ENCODE peak calls at places on chromosomes 16 and 17, in eight cellular contexts. One of them, this sample, is unnamed.

GRCh38 chr16:2497116-2497630 is 16.6 kb upstream of the ATP6V0C start:
- DNase-seq in erythroblast: peak; percentile 56
- DNase-seq in esophagus squamous epithelium: no peak
- DNase-seq in sigmoid colon: no peak
- DNase-seq in esophagus muscularis mucosa: no peak
- DNase-seq in adrenal gland: peak; percentile 81
- DNase-seq in A549: no peak
- DNase-seq in stomach: no peak
- DNase-seq in this sample: no peak

GRCh38 chr17:14856156-14856555 is 409.0 kb downstream of the PMP22 start:
- DNase-seq in erythroblast: no peak
- DNase-seq in esophagus squamous epithelium: no peak
- DNase-seq in sigmoid colon: no peak
- DNase-seq in esophagus muscularis mucosa: no peak
- DNase-seq in adrenal gland: no peak
- DNase-seq in A549: no peak
- DNase-seq in stomach: no peak
- DNase-seq in this sample: no peak

GRCh38 chr16:66207139-66207863 is 159.2 kb upstream of the CDH5 start:
- DNase-seq in erythroblast: no peak
- DNase-seq in esophagus squamous epithelium: no peak
- DNase-seq in sigmoid colon: no peak
- DNase-seq in esophagus muscularis mucosa: peak; percentile 87
- DNase-seq in adrenal gland: peak; percentile 46
- DNase-seq in A549: no peak
- DNase-seq in stomach: no peak
- DNase-seq in this sample: no peak

GRCh38 chr16:66003196-66003595 is 363.3 kb upstream of the CDH5 start:
- DNase-seq in erythroblast: no peak
- DNase-seq in esophagus squamous epithelium: no peak
- DNase-seq in sigmoid colon: no peak
- DNase-seq in esophagus muscularis mucosa: no peak
- DNase-seq in adrenal gland: no peak
- DNase-seq in A549: no peak
- DNase-seq in stomach: no peak
- DNase-seq in this sample: no peak

GRCh38 chr16:89505204-89506112 is 2.7 kb upstream of the SPG7 start:
- DNase-seq in erythroblast: peak; percentile 94
- DNase-seq in esophagus squamous epithelium: peak; percentile 74
- DNase-seq in sigmoid colon: peak; percentile 91
- DNase-seq in esophagus muscularis mucosa: peak; percentile 97
- DNase-seq in adrenal gland: peak; percentile 96
- DNase-seq in A549: peak; percentile 96
- DNase-seq in stomach: peak; percentile 97
- DNase-seq in this sample: peak; percentile 72

GRCh38 chr16:85470873-85471272 is 142.2 kb upstream of the GSE1 start:
- DNase-seq in erythroblast: no peak
- DNase-seq in esophagus squamous epithelium: no peak
- DNase-seq in sigmoid colon: no peak
- DNase-seq in esophagus muscularis mucosa: no peak
- DNase-seq in adrenal gland: no peak
- DNase-seq in A549: no peak
- DNase-seq in stomach: no peak
- DNase-seq in this sample: no peak

GRCh38 chr17:10631048-10631700 is 25.9 kb downstream of the MYH3 start:
- DNase-seq in erythroblast: peak; percentile 24
- DNase-seq in esophagus squamous epithelium: no peak
- DNase-seq in sigmoid colon: no peak
- DNase-seq in esophagus muscularis mucosa: no peak
- DNase-seq in adrenal gland: peak; percentile 10
- DNase-seq in A549: peak; percentile 44
- DNase-seq in stomach: no peak
- DNase-seq in this sample: peak; percentile 51

GRCh38 chr17:27244481-27245223 is 49.3 kb upstream of the WSB1 start:
- DNase-seq in erythroblast: no peak
- DNase-seq in esophagus squamous epithelium: no peak
- DNase-seq in sigmoid colon: peak; percentile 91
- DNase-seq in esophagus muscularis mucosa: no peak
- DNase-seq in adrenal gland: peak; percentile 85
- DNase-seq in A549: peak; percentile 58
- DNase-seq in stomach: no peak
- DNase-seq in this sample: peak; percentile 34

GRCh38 chr17:76523084-76524037 is 14.1 kb downstream of the CYGB start:
- DNase-seq in erythroblast: peak; percentile 68
- DNase-seq in esophagus squamous epithelium: no peak
- DNase-seq in sigmoid colon: peak; percentile 85
- DNase-seq in esophagus muscularis mucosa: no peak
- DNase-seq in adrenal gland: peak; percentile 75
- DNase-seq in A549: peak; percentile 75
- DNase-seq in stomach: peak; percentile 83
- DNase-seq in this sample: peak; percentile 87

GRCh38 chr16:84761448-84762368 is 58.1 kb upstream of the CRISPLD2 start:
- DNase-seq in erythroblast: no peak
- DNase-seq in esophagus squamous epithelium: no peak
- DNase-seq in sigmoid colon: peak; percentile 19
- DNase-seq in esophagus muscularis mucosa: no peak
- DNase-seq in adrenal gland: no peak
- DNase-seq in A549: no peak
- DNase-seq in stomach: no peak
- DNase-seq in this sample: no peak

GRCh38 chr16:67441289-67441753 is 10.4 kb downstream of the HSD11B2 start:
- DNase-seq in erythroblast: no peak
- DNase-seq in esophagus squamous epithelium: no peak
- DNase-seq in sigmoid colon: no peak
- DNase-seq in esophagus muscularis mucosa: no peak
- DNase-seq in adrenal gland: no peak
- DNase-seq in A549: no peak
- DNase-seq in stomach: peak; percentile 98
- DNase-seq in this sample: no peak

GRCh38 chr17:77372444-77373297 is 231.9 kb downstream of the SEC14L1 start:
- DNase-seq in erythroblast: peak; percentile 57
- DNase-seq in esophagus squamous epithelium: no peak
- DNase-seq in sigmoid colon: peak; percentile 95
- DNase-seq in esophagus muscularis mucosa: no peak
- DNase-seq in adrenal gland: peak; percentile 91
- DNase-seq in A549: no peak
- DNase-seq in stomach: peak; percentile 76
- DNase-seq in this sample: no peak

GRCh38 chr17:17872468-17873345 is 35.9 kb upstream of the SREBF1 start:
- DNase-seq in erythroblast: no peak
- DNase-seq in esophagus squamous epithelium: no peak
- DNase-seq in sigmoid colon: no peak
- DNase-seq in esophagus muscularis mucosa: no peak
- DNase-seq in adrenal gland: no peak
- DNase-seq in A549: no peak
- DNase-seq in stomach: no peak
- DNase-seq in this sample: no peak

GRCh38 chr16:22161999-22162657 is at the start of gene SDR42E2:
- DNase-seq in erythroblast: no peak
- DNase-seq in esophagus squamous epithelium: no peak
- DNase-seq in sigmoid colon: no peak
- DNase-seq in esophagus muscularis mucosa: no peak
- DNase-seq in adrenal gland: no peak
- DNase-seq in A549: no peak
- DNase-seq in stomach: peak; percentile 31
- DNase-seq in this sample: no peak

GRCh38 chr17:73261617-73261951 is at the start of gene CPSF4L:
- DNase-seq in erythroblast: no peak
- DNase-seq in esophagus squamous epithelium: no peak
- DNase-seq in sigmoid colon: peak; percentile 44
- DNase-seq in esophagus muscularis mucosa: no peak
- DNase-seq in adrenal gland: no peak
- DNase-seq in A549: no peak
- DNase-seq in stomach: no peak
- DNase-seq in this sample: no peak

GRCh38 chr17:73257516-73257915 is 4.2 kb downstream of the CPSF4L start:
- DNase-seq in erythroblast: no peak
- DNase-seq in esophagus squamous epithelium: no peak
- DNase-seq in sigmoid colon: peak; percentile 86
- DNase-seq in esophagus muscularis mucosa: no peak
- DNase-seq in adrenal gland: no peak
- DNase-seq in A549: peak; percentile 27
- DNase-seq in stomach: no peak
- DNase-seq in this sample: no peak

GRCh38 chr17:73265646-73266640 is 4.3 kb upstream of the CPSF4L start:
- DNase-seq in erythroblast: no peak
- DNase-seq in esophagus squamous epithelium: no peak
- DNase-seq in sigmoid colon: no peak
- DNase-seq in esophagus muscularis mucosa: no peak
- DNase-seq in adrenal gland: no peak
- DNase-seq in A549: no peak
- DNase-seq in stomach: no peak
- DNase-seq in this sample: no peak

GRCh38 chr17:73262676-73263642 is 1.3 kb upstream of the CPSF4L start:
- DNase-seq in erythroblast: no peak
- DNase-seq in esophagus squamous epithelium: no peak
- DNase-seq in sigmoid colon: peak; percentile 54
- DNase-seq in esophagus muscularis mucosa: no peak
- DNase-seq in adrenal gland: no peak
- DNase-seq in A549: no peak
- DNase-seq in stomach: no peak
- DNase-seq in this sample: no peak

DNA sequence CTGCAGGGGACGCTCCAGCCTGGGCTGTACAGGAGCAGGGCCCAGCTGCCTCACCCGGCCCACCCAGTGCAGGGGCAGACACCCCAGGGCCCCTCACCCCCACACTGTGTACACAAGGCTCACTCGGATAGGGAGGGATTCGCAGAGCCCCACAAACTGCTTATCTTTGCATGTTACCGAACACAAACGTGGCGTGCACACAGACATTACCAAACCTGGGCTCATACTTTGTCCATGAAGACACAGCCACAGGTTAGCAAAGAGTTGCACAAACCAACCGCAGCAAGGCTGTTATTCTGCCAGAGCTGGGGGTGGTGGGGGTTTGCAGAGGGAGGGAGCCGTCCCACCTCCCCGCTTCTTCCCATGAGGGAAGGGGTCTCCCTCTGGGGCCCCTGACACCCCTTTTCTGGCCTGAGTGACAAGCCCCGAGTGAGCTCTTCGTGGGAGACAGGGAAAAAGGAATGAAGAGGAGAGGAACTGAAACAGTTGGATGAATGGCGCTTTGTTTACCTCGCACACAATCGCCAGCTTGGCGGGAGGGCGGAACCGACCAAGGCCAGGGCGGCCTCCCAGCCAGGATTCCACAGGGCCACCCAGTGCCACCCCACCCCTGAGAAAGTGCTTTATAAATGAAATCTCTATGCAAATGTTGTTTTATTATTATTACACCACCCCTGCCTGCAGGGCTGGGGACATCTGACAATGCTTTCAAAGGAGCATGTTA is 434 bp upstream of the CPSF4L start:
- DNase-seq in erythroblast: no peak
- DNase-seq in esophagus squamous epithelium: no peak
- DNase-seq in sigmoid colon: peak; percentile 67
- DNase-seq in esophagus muscularis mucosa: no peak
- DNase-seq in adrenal gland: peak; percentile 66
- DNase-seq in A549: no peak
- DNase-seq in stomach: peak; percentile 76
- DNase-seq in this sample: no peak
- TF ChIP-seq POLR2A in erythroblast: no peak
- TF ChIP-seq POLR2A in esophagus squamous epithelium: no peak
- TF ChIP-seq POLR2A in sigmoid colon: no peak
- TF ChIP-seq POLR2A in esophagus muscularis mucosa: no peak
- TF ChIP-seq POLR2A in adrenal gland: no peak
- TF ChIP-seq POLR2A in A549: no peak
- TF ChIP-seq POLR2A in stomach: no peak
- TF ChIP-seq POLR2A in this sample: no peak

GRCh38 chr17:1628856-1629646 is 417 bp upstream of the SLC43A2 start:
- DNase-seq in erythroblast: peak; percentile 96
- DNase-seq in esophagus squamous epithelium: peak; percentile 81
- DNase-seq in sigmoid colon: peak; percentile 97
- DNase-seq in esophagus muscularis mucosa: peak; percentile 99
- DNase-seq in adrenal gland: peak; percentile 95
- DNase-seq in A549: peak; percentile 97
- DNase-seq in stomach: peak; percentile 95
- DNase-seq in this sample: peak; percentile 98
- TF ChIP-seq POLR2A in erythroblast: peak; percentile 65
- TF ChIP-seq POLR2A in esophagus squamous epithelium: no peak
- TF ChIP-seq POLR2A in sigmoid colon: peak; percentile 43
- TF ChIP-seq POLR2A in esophagus muscularis mucosa: peak; percentile 33
- TF ChIP-seq POLR2A in adrenal gland: peak; percentile 8
- TF ChIP-seq POLR2A in A549: peak; percentile 59
- TF ChIP-seq POLR2A in stomach: no peak
- TF ChIP-seq POLR2A in this sample: peak; percentile 38

DNA sequence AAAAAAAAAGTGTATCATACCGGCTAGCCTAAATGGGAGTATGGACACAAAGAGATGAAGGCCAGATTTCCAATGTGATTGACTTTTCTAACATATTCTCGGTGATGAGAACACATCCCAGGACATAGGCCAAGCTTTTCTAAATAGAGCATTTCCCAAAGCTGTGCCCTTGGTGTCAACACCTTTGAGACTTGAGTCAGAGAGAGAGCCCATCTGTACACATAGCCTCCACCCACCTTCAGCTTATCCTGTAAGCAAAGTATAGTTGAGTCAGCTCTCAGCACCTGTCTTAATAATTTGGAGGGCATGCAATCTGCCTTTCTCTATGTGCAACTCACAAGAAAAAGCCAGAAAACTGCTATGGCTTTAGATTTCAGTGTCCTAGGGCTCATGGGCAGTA is 42.7 kb downstream of the SOX9 start:
- DNase-seq in erythroblast: no peak
- DNase-seq in esophagus squamous epithelium: no peak
- DNase-seq in sigmoid colon: no peak
- DNase-seq in esophagus muscularis mucosa: no peak
- DNase-seq in adrenal gland: no peak
- DNase-seq in A549: no peak
- DNase-seq in stomach: no peak
- DNase-seq in this sample: no peak
- TF ChIP-seq POLR2A in erythroblast: no peak
- TF ChIP-seq POLR2A in esophagus squamous epithelium: no peak
- TF ChIP-seq POLR2A in sigmoid colon: no peak
- TF ChIP-seq POLR2A in esophagus muscularis mucosa: no peak
- TF ChIP-seq POLR2A in adrenal gland: no peak
- TF ChIP-seq POLR2A in A549: no peak
- TF ChIP-seq POLR2A in stomach: no peak
- TF ChIP-seq POLR2A in this sample: no peak

GRCh38 chr17:78502611-78503148 is 74.5 kb downstream of the DNAH17 start:
- DNase-seq in erythroblast: no peak
- DNase-seq in esophagus squamous epithelium: no peak
- DNase-seq in sigmoid colon: no peak
- DNase-seq in esophagus muscularis mucosa: no peak
- DNase-seq in adrenal gland: no peak
- DNase-seq in A549: no peak
- DNase-seq in stomach: no peak
- DNase-seq in this sample: no peak
- TF ChIP-seq POLR2A in erythroblast: no peak
- TF ChIP-seq POLR2A in esophagus squamous epithelium: no peak
- TF ChIP-seq POLR2A in sigmoid colon: no peak
- TF ChIP-seq POLR2A in esophagus muscularis mucosa: no peak
- TF ChIP-seq POLR2A in adrenal gland: no peak
- TF ChIP-seq POLR2A in A549: no peak
- TF ChIP-seq POLR2A in stomach: no peak
- TF ChIP-seq POLR2A in this sample: no peak